ENCODE peak calls at places on chromosome 20, in four cellular contexts. One of them, this sample, is unnamed. For H3K4me1, the result is how much of the 10 kb centered on the place peaks cover.

GRCh38 chr20:62123450-62124118 is 1.3 kb downstream of the LSM14B start:
- DNase-seq in body of pancreas: no peak
- DNase-seq in lung: peak
- DNase-seq in HCT116: no peak
- DNase-seq in this sample: peak

GRCh38 chr20:53750827-53751393 is 157.3 kb upstream of the ZNF217 start:
- DNase-seq in HCT116: no peak
- DNase-seq in lung: no peak
- DNase-seq in body of pancreas: no peak
- DNase-seq in this sample: no peak

GRCh38 chr20:48622421-48622820 is 205.4 kb downstream of the PREX1 start:
- DNase-seq in HCT116: no peak
- DNase-seq in lung: no peak
- DNase-seq in body of pancreas: no peak
- DNase-seq in this sample: no peak

GRCh38 chr20:1331801-1332453 is 3.0 kb upstream of the SDCBP2 start:
- DNase-seq in lung: peak
- DNase-seq in body of pancreas: no peak
- DNase-seq in HCT116: no peak
- DNase-seq in this sample: no peak

GRCh38 chr20:2101057-2101934 is at the start of gene STK35:
- DNase-seq in lung: peak
- DNase-seq in body of pancreas: peak
- DNase-seq in HCT116: peak
- DNase-seq in this sample: peak

GRCh38 chr20:37564388-37565133 is 36.9 kb upstream of the BLCAP start:
- DNase-seq in lung: no peak
- DNase-seq in HCT116: no peak
- DNase-seq in body of pancreas: peak
- DNase-seq in this sample: peak

GRCh38 chr20:45052698-45053440 is 48.1 kb downstream of the KCNS1 start:
- DNase-seq in lung: no peak
- DNase-seq in body of pancreas: no peak
- DNase-seq in HCT116: no peak
- DNase-seq in this sample: peak

GRCh38 chr20:7841291-7841966 is 98.8 kb downstream of the HAO1 start:
- DNase-seq in HCT116: no peak
- DNase-seq in body of pancreas: no peak
- DNase-seq in lung: no peak
- DNase-seq in this sample: no peak

GRCh38 chr20:48015943-48016723 is 230.9 kb upstream of the SULF2 start:
- DNase-seq in lung: no peak
- DNase-seq in HCT116: no peak
- DNase-seq in body of pancreas: no peak
- DNase-seq in this sample: no peak

DNA sequence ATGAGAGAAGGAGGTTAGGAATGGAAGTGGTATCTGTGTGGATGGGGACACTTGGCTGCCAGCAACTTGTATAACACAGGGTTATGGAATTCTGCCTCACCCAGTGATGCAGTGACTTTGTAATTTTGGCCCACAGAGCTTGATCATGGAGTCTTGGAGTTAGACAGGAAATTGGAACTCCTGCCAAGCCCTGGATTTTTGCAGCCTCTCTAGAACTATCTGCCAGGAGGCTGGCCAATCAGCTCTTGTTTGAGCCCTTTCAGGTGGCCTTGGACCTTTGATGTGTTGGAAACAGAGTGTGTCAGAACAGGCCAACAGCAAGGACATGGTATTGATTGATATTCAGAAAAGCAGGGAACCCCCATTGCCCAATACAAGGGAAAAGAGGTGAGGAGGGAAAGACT is 157.7 kb upstream of the GGTLC1 start:
- DNase-seq in body of pancreas: no peak
- DNase-seq in lung: no peak
- DNase-seq in HCT116: no peak
- DNase-seq in this sample: no peak
- H3K27ac ChIP-seq in body of pancreas: no peak
- H3K27ac ChIP-seq in lung: no peak
- H3K27ac ChIP-seq in HCT116: no peak
- H3K27ac ChIP-seq in this sample: no peak

GRCh38 chr20:31440012-31440659 is at the start of gene DEFB123:
- DNase-seq in lung: no peak
- DNase-seq in body of pancreas: no peak
- DNase-seq in HCT116: no peak
- DNase-seq in this sample: no peak
- H3K4me3 ChIP-seq in lung: no peak
- H3K4me3 ChIP-seq in body of pancreas: no peak
- H3K4me3 ChIP-seq in HCT116: no peak
- H3K4me3 ChIP-seq in this sample: no peak

GRCh38 chr20:51403465-51404220 is 138.9 kb downstream of the NFATC2 start:
- DNase-seq in body of pancreas: no peak
- DNase-seq in HCT116: no peak
- DNase-seq in lung: no peak
- DNase-seq in this sample: no peak

GRCh38 chr20:51402201-51402600 is 140.3 kb downstream of the NFATC2 start:
- DNase-seq in body of pancreas: no peak
- DNase-seq in HCT116: no peak
- DNase-seq in lung: no peak
- DNase-seq in this sample: peak

GRCh38 chr20:51409192-51409875 is 133.2 kb downstream of the NFATC2 start:
- DNase-seq in body of pancreas: no peak
- DNase-seq in lung: no peak
- DNase-seq in HCT116: no peak
- DNase-seq in this sample: no peak

GRCh38 chr20:51400051-51400926 is 142.2 kb downstream of the NFATC2 start:
- DNase-seq in lung: no peak
- DNase-seq in body of pancreas: no peak
- DNase-seq in HCT116: no peak
- DNase-seq in this sample: peak

DNA sequence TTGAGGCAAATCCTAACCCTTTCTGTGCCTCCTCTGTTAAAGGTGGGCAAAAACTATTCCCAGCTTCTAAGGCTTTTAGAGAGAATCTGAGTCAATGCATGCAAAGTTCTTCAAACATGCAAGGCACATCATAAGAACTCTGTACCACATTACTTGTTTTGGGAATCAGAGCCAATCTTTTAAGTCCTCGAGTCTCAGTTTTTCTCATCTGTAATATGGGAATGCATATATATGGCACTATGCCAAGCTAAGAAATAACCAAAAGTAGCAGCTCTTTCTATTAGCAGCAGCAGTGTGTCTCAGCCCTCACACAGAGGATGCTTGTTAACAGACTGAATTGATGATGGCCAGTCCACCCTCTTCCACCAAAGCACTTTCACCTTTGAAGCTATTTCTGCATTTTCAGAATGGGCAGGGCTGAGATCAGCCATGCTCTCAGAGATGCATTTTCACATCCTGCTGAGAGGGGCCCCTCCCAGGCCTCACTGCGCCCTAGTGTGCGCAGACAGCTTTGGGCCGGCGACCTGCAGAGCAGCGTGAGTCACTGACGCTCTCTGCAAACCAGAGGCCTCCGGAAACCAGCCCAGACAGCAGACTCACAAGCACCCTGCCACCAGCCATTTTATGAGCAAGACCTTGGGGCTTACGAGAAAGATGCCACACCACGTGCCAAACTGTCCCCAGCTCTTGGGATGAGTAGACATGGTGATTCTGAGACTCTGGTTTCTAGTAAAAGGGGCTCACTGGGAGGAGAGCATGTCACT is 138.0 kb downstream of the NFATC2 start:
- DNase-seq in body of pancreas: no peak
- DNase-seq in HCT116: no peak
- DNase-seq in lung: no peak
- DNase-seq in this sample: peak
- H3K4me1 ChIP-seq in body of pancreas: under half
- H3K4me1 ChIP-seq in HCT116: under half
- H3K4me1 ChIP-seq in lung: under half
- H3K4me1 ChIP-seq in this sample: under half

GRCh38 chr20:34525709-34526416 is 9.6 kb downstream of the DYNLRB1 start:
- DNase-seq in HCT116: peak
- DNase-seq in lung: peak
- DNase-seq in body of pancreas: peak
- DNase-seq in this sample: peak
- H3K27ac ChIP-seq in HCT116: peak
- H3K27ac ChIP-seq in lung: peak
- H3K27ac ChIP-seq in body of pancreas: peak
- H3K27ac ChIP-seq in this sample: peak

GRCh38 chr20:63409834-63410435 is 48.8 kb upstream of the CHRNA4 start:
- DNase-seq in HCT116: no peak
- DNase-seq in body of pancreas: no peak
- DNase-seq in lung: no peak
- DNase-seq in this sample: no peak
- H3K4me3 ChIP-seq in HCT116: peak
- H3K4me3 ChIP-seq in body of pancreas: no peak
- H3K4me3 ChIP-seq in lung: no peak
- H3K4me3 ChIP-seq in this sample: no peak

GRCh38 chr20:31910071-31910803 is 39.8 kb downstream of the TTLL9 start:
- DNase-seq in body of pancreas: no peak
- DNase-seq in lung: no peak
- DNase-seq in HCT116: no peak
- DNase-seq in this sample: no peak
- H3K4me1 ChIP-seq in body of pancreas: under half
- H3K4me1 ChIP-seq in lung: under half
- H3K4me1 ChIP-seq in HCT116: under half
- H3K4me1 ChIP-seq in this sample: under half

DNA sequence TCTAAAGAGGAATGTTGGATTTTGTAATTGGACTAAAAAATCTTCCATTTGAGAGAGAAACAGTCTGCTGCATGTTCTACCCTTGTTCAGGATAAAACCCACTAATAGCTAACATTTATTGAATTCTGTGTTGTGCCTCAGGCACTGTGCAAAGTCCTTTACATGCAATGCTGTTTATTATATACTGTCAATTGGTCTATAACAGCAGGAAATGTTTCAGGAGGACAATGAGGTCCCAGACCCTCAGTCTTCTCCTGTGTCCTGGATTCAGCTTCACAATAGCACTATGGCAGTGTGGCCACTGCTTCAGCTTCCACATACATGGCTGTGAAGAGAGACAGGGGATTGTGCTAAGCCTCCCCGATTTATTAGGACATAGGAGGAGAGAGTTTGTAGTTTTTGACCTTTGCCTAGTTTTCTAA is 11.0 kb downstream of the PTPN1 start:
- DNase-seq in body of pancreas: no peak
- DNase-seq in lung: no peak
- DNase-seq in HCT116: no peak
- DNase-seq in this sample: no peak
- H3K27ac ChIP-seq in body of pancreas: no peak
- H3K27ac ChIP-seq in lung: no peak
- H3K27ac ChIP-seq in HCT116: no peak
- H3K27ac ChIP-seq in this sample: no peak

DNA sequence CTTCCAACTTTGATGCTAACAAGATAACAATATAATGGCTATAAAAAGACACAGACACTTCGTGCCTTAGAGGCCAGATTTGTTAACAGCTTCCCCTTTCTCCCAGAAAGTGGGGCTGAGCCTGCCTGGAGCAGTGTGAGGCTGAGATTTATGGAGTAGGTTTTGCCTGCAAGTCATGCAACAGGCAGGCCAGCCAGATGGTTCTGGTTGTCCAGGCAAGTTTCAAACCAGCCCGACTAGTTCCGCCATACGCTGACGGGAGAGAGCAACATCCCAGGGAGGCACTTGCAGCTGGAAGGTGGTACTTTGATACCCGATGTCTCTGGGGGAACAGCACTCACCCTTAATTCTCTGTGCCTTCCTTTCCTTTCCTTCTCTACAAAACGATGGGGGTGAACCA is 81.3 kb upstream of the NAA20 start:
- DNase-seq in body of pancreas: peak
- DNase-seq in lung: no peak
- DNase-seq in HCT116: no peak
- DNase-seq in this sample: peak
- H3K4me3 ChIP-seq in body of pancreas: no peak
- H3K4me3 ChIP-seq in lung: no peak
- H3K4me3 ChIP-seq in HCT116: no peak
- H3K4me3 ChIP-seq in this sample: no peak